ENCODE peak calls at places on chromosomes 2 and 18, in seven cellular contexts. D is CD4-positive, alpha-beta memory T cell; K is Peyer's patch; X is dorsolateral prefrontal cortex; H is H9; W is MG63; E is heart right ventricle. I is an unnamed sample. For H3K27me3, the result is how much of the 10 kb centered on the place peaks cover.

GRCh38 chr2:178683877-178684276 is 123.3 kb downstream of the TTN start:
- DNase-seq in D (no peak), K (no peak), X (no peak), H (no peak), W (no peak), E (no peak), I (no peak)

GRCh38 chr2:111984213-111984604 is 70.9 kb upstream of the TMEM87B start:
- DNase-seq in D (no peak), K (no peak), X (no peak), H (no peak), W (no peak), E (no peak), I (no peak)

GRCh38 chr2:224017976-224018375 is 21.1 kb downstream of the SERPINE2 start:
- DNase-seq in D (no peak), K (no peak), X (no peak), H (no peak), W (peak), E (no peak), I (no peak)

GRCh38 chr18:62741118-62741566 is 25.8 kb downstream of the PHLPP1 start:
- DNase-seq in D (no peak), K (no peak), X (no peak), H (no peak), W (peak), E (no peak), I (peak)

GRCh38 chr2:142876423-142876822 is 1.0 kb upstream of the KYNU start:
- DNase-seq in D (no peak), K (no peak), X (no peak), H (no peak), W (no peak), E (no peak), I (no peak)

GRCh38 chr2:41510108-41510507 is 537.7 kb upstream of the PKDCC start:
- DNase-seq in D (no peak), K (no peak), X (no peak), H (no peak), W (no peak), E (no peak), I (no peak)

GRCh38 chr2:218418717-218419458 is at the start of gene VIL1:
- DNase-seq in D (no peak), K (no peak), X (no peak), H (peak), W (no peak), E (no peak), I (no peak)

GRCh38 chr2:48469731-48470130 is 60.2 kb upstream of the STON1 start:
- DNase-seq in D (no peak), K (no peak), X (no peak), H (no peak), W (no peak), E (no peak), I (no peak)

GRCh38 chr2:18749912-18750526 is 160.7 kb upstream of the NT5C1B start:
- DNase-seq in D (peak), K (peak), X (peak), H (no peak), W (peak), E (peak), I (peak)

GRCh38 chr2:120590841-120591240 is 144.8 kb upstream of the GLI2 start:
- DNase-seq in D (no peak), K (no peak), X (no peak), H (no peak), W (no peak), E (no peak), I (no peak)

GRCh38 chr2:120591572-120591971 is 144.1 kb upstream of the GLI2 start:
- DNase-seq in D (no peak), K (no peak), X (no peak), H (no peak), W (no peak), E (no peak), I (no peak)

GRCh38 chr2:120592084-120592483 is 143.6 kb upstream of the GLI2 start:
- DNase-seq in D (no peak), K (no peak), X (no peak), H (no peak), W (no peak), E (no peak), I (no peak)

GRCh38 chr2:120587997-120588336 is 147.7 kb upstream of the GLI2 start:
- DNase-seq in D (no peak), K (no peak), X (no peak), H (no peak), W (no peak), E (no peak), I (no peak)

GRCh38 chr2:120589782-120590608 is 145.7 kb upstream of the GLI2 start:
- DNase-seq in D (no peak), K (no peak), X (no peak), H (no peak), W (peak), E (no peak), I (peak)
- H3K27me3 ChIP-seq in D (under half), K (under half), X (under half), H (under half), W (under half), E (under half), I (under half)

GRCh38 chr2:27264753-27265535 is 2.1 kb upstream of the SLC30A3 start:
- DNase-seq in D (peak), K (peak), X (peak), H (peak), W (peak), E (peak), I (peak)
- H3K27me3 ChIP-seq in D (under half), K (under half), X (under half), H (under half), W (under half), E (half or more), I (half or more)

GRCh38 chr2:104870249-104870816 is 16.4 kb downstream of the POU3F3 start:
- DNase-seq in D (no peak), K (no peak), X (no peak), H (no peak), W (no peak), E (no peak), I (no peak)
- H3K27me3 ChIP-seq in D (under half), K (under half), X (under half), H (half or more), W (under half), E (half or more), I (half or more)

GRCh38 chr2:119156891-119157773 is 1.4 kb downstream of the C1QL2 start:
- DNase-seq in D (no peak), K (no peak), X (no peak), H (peak), W (no peak), E (no peak), I (no peak)

GRCh38 chr2:119158563-119159347 is at the start of gene C1QL2:
- DNase-seq in D (no peak), K (no peak), X (peak), H (peak), W (peak), E (no peak), I (no peak)

GRCh38 chr2:119156105-119156890 is 2.3 kb downstream of the C1QL2 start:
- DNase-seq in D (no peak), K (no peak), X (no peak), H (peak), W (no peak), E (no peak), I (no peak)

GRCh38 chr2:119157850-119158511 is 570 bp downstream of the C1QL2 start:
- DNase-seq in D (no peak), K (no peak), X (no peak), H (no peak), W (no peak), E (no peak), I (no peak)

GRCh38 chr2:119155633-119156032 is 2.9 kb downstream of the C1QL2 start:
- DNase-seq in D (no peak), K (no peak), X (no peak), H (peak), W (no peak), E (no peak), I (no peak)
- H3K27me3 ChIP-seq in D (under half), K (under half), X (under half), H (under half), W (under half), E (half or more), I (half or more)

DNA sequence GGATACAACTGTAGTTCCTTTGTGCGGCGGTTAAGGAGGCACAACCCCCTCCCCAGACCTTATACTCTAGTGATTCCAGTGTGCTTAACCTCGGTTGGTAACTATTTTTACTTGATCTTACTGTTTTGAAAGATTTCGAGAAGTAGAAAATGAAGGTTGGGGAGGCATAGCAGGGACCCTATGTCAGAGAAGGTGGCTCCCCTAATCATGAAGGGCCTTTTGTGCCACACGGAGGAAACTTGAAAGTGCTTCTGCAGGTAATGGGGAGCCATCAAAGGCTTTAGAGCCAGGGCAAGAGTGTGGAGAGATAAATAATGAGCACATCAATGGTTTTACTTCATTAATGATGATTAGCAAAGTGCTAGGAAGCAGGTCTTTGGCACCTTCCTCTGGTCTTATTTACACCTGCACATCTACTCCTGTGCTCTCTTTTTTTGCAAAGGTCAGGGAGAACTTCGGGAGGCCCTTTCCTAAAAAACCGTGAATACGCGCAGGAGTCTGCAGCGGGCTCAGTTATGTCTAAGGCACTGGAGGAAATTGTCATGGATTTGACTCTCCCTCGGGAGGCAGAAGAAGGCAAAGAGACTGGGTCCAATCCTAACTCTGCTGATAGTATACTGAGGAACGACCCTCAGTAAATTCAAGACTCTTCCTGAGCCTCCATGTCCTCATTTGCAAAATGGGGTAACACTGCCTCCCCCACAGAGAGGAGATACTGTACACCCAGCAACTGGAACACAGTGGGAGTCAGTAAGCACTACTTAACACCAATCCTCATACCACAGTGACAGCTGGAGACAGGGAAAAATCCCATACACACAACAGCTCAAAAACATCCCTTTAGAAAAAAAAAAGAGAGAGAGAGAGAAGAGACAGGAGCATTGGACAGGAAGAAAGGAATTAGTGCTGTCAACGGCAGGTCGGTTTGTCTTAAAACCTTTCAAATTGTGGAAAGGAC is 81.6 kb downstream of the DDX1 start:
- DNase-seq in D (no peak), K (no peak), X (no peak), H (no peak), W (no peak), E (no peak), I (no peak)
- H3K27me3 ChIP-seq in D (under half), K (under half), X (under half), H (under half), W (under half), E (under half), I (under half)

DNA sequence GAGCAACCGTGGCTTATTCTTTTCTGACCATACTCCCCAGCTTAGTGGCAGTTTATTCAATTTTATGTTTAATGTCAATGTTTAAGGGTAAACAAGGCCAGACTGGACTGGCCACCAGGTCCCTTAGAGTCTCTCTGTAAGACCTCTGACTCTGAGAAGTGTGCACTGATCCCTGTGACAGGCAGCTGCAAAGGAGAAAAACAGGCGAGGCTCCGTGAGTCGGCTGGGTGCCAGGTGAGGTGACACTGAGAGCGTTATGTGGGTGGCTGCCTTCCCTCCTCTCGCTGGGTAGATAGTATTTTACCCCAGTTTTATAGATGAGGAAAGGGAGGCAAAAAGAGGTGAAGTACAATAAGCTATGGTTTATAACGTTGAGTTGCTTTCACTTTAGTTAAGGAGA is 139.4 kb upstream of the HDAC4 start:
- DNase-seq in D (no peak), K (no peak), X (no peak), H (no peak), W (no peak), E (no peak), I (no peak)
- H3K27me3 ChIP-seq in D (under half), K (under half), X (under half), H (under half), W (under half), E (under half), I (under half)